ENCODE peak calls at places on chromosomes 11 and 22, in four cellular contexts. S is heart right ventricle, Z is colonic mucosa, U is fibroblast of lung. K is an unnamed sample. For H3K9me3 and H3K36me3, the result is how much of the 10 kb centered on the place peaks cover.

GRCh38 chr22:42937164-42937854 is 77.6 kb downstream of the PACSIN2 start:
- DNase-seq in S (no peak), Z (peak), U (peak), K (peak)

GRCh38 chr11:269146-269890 is 8.9 kb upstream of the NLRP6 start:
- DNase-seq in S (no peak), Z (peak), U (no peak), K (no peak)

GRCh38 chr11:95892892-95893570 is 30.9 kb downstream of the MTMR2 start:
- DNase-seq in S (no peak), Z (no peak), U (no peak), K (no peak)

GRCh38 chr11:6397636-6398035 is 7.4 kb downstream of the SMPD1 start:
- DNase-seq in S (no peak), Z (no peak), U (no peak), K (peak)

GRCh38 chr11:707817-708420 is 1.9 kb downstream of the EPS8L2 start:
- DNase-seq in S (no peak), Z (peak), U (no peak), K (no peak)

GRCh38 chr11:32309541-32310217 is 125.7 kb downstream of the WT1 start:
- DNase-seq in S (no peak), Z (no peak), U (no peak), K (no peak)

GRCh38 chr11:61602775-61603569 is 22.1 kb upstream of the SYT7 start:
- DNase-seq in S (peak), Z (peak), U (peak), K (peak)

GRCh38 chr11:9787981-9788521 is 124.2 kb downstream of the SWAP70 start:
- DNase-seq in S (no peak), Z (no peak), U (peak), K (peak)

GRCh38 chr11:75024764-75025211 is 36.1 kb downstream of the NEU3 start:
- DNase-seq in S (no peak), Z (no peak), U (peak), K (no peak)

GRCh38 chr11:106858200-106858599 is 160.1 kb downstream of the GUCY1A2 start:
- DNase-seq in S (no peak), Z (no peak), U (no peak), K (no peak)

GRCh38 chr11:69569306-69570200 is 71.4 kb upstream of the CCND1 start:
- DNase-seq in S (no peak), Z (no peak), U (no peak), K (no peak)

GRCh38 chr11:820655-821512 is 2.2 kb downstream of the PNPLA2 start:
- DNase-seq in S (peak), Z (peak), U (peak), K (peak)

GRCh38 chr11:71202966-71203365 is 49.4 kb downstream of the SHANK2 start:
- DNase-seq in S (no peak), Z (no peak), U (no peak), K (no peak)

GRCh38 chr11:71204294-71204693 is 48.1 kb downstream of the SHANK2 start:
- DNase-seq in S (no peak), Z (no peak), U (no peak), K (no peak)

GRCh38 chr11:71202598-71202944 is 49.8 kb downstream of the SHANK2 start:
- DNase-seq in S (no peak), Z (no peak), U (no peak), K (no peak)

GRCh38 chr11:71204748-71205664 is 47.4 kb downstream of the SHANK2 start:
- DNase-seq in S (no peak), Z (no peak), U (no peak), K (no peak)

DNA sequence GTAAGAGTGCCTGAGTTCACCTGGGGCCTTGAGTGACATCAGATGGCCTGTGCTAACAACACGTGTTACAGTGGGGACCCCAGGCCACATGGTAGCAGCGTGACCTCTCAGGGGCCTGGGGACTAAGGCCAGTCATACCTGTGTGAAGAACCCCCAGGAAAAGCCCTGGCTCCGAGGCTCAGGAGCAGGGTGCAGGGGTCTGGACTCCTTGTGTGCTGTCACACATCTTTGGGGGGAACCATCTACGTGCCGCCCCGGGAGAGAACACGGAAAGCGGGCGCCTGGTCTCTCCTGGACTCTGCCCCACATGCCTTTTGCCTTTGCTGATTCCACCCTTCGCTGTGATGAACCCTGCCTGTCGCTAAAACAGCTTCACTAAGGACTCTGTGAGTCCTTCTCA is 48.7 kb downstream of the SHANK2 start:
- DNase-seq in S (no peak), Z (no peak), U (no peak), K (no peak)
- H3K9me3 ChIP-seq in S (under half), Z (under half), U (under half), K (under half)

GRCh38 chr22:17260291-17260690 is 41.1 kb upstream of the ADA2 start:
- DNase-seq in S (no peak), Z (no peak), U (no peak), K (no peak)

GRCh38 chr22:17257091-17257490 is 37.9 kb upstream of the ADA2 start:
- DNase-seq in S (no peak), Z (no peak), U (no peak), K (no peak)

GRCh38 chr22:17258015-17258827 is 39.0 kb upstream of the ADA2 start:
- DNase-seq in S (peak), Z (peak), U (peak), K (no peak)

GRCh38 chr22:17260950-17261349 is 41.7 kb upstream of the ADA2 start:
- DNase-seq in S (no peak), Z (no peak), U (no peak), K (no peak)

GRCh38 chr22:17257578-17257977 is 38.3 kb upstream of the ADA2 start:
- DNase-seq in S (no peak), Z (no peak), U (no peak), K (no peak)
- H3K4me3 ChIP-seq in S (no peak), Z (no peak), U (no peak), K (no peak)

DNA sequence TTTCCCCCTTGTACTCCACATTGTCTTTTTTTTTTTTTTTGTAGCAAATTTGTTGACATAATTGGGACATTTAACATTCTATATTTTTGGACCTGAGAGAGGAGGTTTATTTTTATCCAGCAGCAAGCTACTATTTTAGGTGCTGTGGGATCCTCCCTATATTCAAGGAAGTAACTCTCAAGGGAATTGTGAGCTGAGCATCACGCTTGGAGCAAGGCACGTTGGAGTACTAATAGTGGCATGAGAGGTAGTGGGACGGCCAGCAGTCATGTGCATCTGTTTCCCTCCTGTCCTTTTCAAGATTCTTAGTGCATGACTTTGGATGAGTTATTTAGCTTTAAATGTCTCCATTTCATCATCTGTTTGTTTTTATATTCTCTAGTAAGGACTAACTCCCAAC is 52.3 kb downstream of the EXT2 start:
- DNase-seq in S (no peak), Z (no peak), U (no peak), K (no peak)
- H3K36me3 ChIP-seq in S (under half), Z (under half), U (under half), K (under half)

DNA sequence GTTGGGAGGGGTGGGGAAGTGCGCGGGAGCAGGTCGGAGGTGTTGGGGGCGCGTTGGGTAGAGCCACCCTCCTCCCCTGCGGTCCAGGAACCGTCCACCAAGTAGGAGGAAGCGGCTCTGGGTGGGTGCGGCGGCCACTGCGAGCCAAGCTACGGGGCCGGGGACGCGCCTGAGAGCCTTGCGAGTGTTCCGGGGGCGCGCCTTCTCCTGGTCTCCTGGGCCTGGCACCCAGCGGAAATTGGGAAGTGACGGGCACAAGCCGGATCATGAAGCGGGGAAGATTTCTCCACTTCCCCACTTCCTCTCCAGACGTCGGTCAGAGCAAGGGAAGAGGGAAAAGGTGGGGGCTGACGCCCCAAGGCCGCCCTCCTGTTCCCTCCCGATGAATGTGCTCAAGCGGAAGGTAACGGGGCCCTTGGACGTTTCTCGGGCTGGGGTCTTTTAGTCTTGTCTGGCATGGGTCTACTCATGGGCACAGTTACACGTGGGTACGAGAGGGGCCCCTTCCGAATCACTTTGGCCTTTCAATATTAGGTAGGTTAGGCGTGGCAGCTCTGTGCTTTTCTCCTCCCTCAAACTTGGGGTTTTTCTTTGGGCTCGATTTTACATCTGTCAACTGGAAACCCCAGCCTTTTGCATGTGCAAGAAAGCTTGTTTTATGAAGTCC is 851 bp downstream of the RBM14 start:
- DNase-seq in S (peak), Z (no peak), U (no peak), K (peak)
- H3K9me3 ChIP-seq in S (under half), Z (under half), U (under half), K (under half)

DNA sequence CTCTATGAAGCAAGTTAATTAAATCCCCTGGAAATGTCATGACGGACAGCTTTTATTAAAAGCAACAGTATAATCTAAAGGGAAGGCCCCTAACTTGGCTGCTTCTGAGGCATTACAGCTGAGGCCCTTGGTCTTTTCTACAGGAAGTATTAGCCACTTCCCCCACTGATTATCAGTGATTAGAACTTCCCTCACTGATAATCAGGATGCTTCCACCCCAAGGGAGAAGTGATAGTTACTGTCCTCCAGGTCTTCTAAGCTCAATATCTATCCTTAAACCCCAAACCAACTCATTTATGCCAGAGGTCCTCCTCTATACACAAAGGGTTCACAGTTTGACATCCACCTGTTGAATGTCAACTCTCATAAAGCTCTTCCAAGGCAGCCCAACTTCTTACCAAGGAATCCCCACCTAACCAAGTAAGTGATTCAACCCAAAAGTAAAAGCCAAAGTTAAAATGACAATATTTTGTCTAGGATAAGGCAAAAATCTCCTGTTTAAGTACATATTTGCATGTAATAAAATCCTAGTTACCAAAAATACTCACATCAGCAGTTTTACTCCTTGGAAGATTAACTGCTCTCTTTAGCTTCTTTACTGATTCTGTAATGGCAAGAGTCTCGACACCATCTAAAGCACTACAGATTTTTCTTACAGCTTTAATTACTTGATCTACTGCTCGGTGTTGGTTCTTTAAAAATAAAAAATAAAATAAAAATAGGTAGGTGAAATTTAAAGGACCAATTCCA is 58.6 kb upstream of the RPS13 start:
- DNase-seq in S (no peak), Z (no peak), U (no peak), K (no peak)
- H3K4me3 ChIP-seq in S (no peak), Z (no peak), U (no peak), K (no peak)

GRCh38 chr11:46675949-46676348 is 24.5 kb downstream of the ARHGAP1 start:
- DNase-seq in S (no peak), Z (no peak), U (no peak), K (no peak)
- H3K36me3 ChIP-seq in S (half or more), Z (under half), U (under half), K (half or more)

GRCh38 chr11:25628030-25628429 is 703.9 kb upstream of the ANO3 start:
- DNase-seq in S (no peak), Z (no peak), U (no peak), K (no peak)

GRCh38 chr11:25633230-25633629 is 698.7 kb upstream of the ANO3 start:
- DNase-seq in S (no peak), Z (no peak), U (no peak), K (no peak)
- H3K9me3 ChIP-seq in S (under half), Z (under half), U (under half), K (under half)

GRCh38 chr11:64969209-64969608 is 2.7 kb downstream of the MAJIN start:
- DNase-seq in S (no peak), Z (peak), U (peak), K (peak)

GRCh38 chr11:64967376-64967775 is 4.5 kb downstream of the MAJIN start:
- DNase-seq in S (no peak), Z (no peak), U (no peak), K (no peak)

GRCh38 chr11:64970731-64971151 is 1.2 kb downstream of the MAJIN start:
- DNase-seq in S (no peak), Z (peak), U (no peak), K (no peak)

GRCh38 chr11:64974124-64974523 is 2.2 kb upstream of the MAJIN start:
- DNase-seq in S (no peak), Z (no peak), U (no peak), K (no peak)

GRCh38 chr11:64971421-64972233 is at the start of gene MAJIN:
- DNase-seq in S (peak), Z (peak), U (peak), K (no peak)
- H3K4me3 ChIP-seq in S (peak), Z (peak), U (peak), K (peak)

GRCh38 chr22:29345932-29346331 is 30.4 kb upstream of the RASL10A start:
- DNase-seq in S (no peak), Z (no peak), U (no peak), K (peak)
- H3K36me3 ChIP-seq in S (half or more), Z (under half), U (under half), K (half or more)

GRCh38 chr11:78659326-78660319 is 85.0 kb upstream of the NARS2 start:
- DNase-seq in S (no peak), Z (no peak), U (no peak), K (no peak)

GRCh38 chr11:78656984-78657383 is 82.3 kb upstream of the NARS2 start:
- DNase-seq in S (no peak), Z (no peak), U (no peak), K (no peak)

GRCh38 chr11:78657441-78657840 is 82.8 kb upstream of the NARS2 start:
- DNase-seq in S (no peak), Z (no peak), U (no peak), K (no peak)

GRCh38 chr11:78656327-78656726 is 81.7 kb upstream of the NARS2 start:
- DNase-seq in S (no peak), Z (no peak), U (no peak), K (no peak)

DNA sequence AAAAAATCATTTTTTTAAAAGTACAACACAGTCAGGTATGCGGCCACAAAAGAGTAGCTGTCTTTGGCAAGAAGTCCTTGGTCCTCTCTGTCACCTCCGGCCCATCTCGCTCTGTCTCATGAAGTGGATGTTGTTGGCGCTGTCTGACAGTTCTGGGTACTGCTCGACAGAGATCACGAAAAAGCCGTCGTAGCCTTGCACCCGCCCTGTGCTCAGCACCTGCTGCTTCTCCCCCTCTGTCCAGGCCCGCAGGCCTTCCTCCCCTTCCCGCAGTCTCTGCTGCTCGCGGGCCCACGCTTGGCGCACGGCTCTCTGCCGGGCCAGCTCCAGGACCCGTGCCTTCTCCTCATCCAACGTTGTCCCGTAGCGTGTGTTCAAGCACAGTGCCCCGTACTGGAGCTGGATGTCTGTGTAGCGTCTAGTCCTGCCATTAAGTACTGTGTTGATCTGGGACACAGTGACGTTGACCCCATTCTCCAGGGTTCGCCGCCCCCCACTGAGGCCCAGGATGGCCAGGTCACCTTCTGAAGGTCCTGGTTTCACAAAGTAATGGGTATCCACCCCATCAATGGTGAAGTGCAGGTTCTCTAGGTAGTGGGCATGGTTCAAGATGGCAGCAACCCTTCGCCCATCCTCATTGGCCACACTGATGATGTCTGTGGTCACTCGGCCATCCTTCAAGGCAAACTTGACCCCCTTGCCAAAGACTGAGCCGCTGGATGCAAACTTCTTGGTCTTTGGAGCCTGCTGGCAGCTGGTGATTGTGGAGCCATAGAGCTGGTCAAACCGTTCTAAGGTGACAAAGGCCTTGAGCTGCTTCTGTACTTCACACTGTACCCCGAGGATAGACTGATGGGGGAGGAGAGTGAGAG is 83.5 kb upstream of the NARS2 start:
- DNase-seq in S (no peak), Z (no peak), U (no peak), K (no peak)
- H3K9me3 ChIP-seq in S (under half), Z (under half), U (under half), K (under half)